ENCODE peak calls at places on chromosomes 1 and 21, in six cellular contexts. S is HCT116, H is thyroid gland, N is K562, U is lower leg skin, G is testis. Y is an unnamed sample.

GRCh38 chr1:110412576-110412975 is 5.1 kb upstream of the LAMTOR5 start:
- DNase-seq in S (peak; percentile 54), H (peak; percentile 74), N (peak; percentile 85), U (peak; percentile 92), G (peak; percentile 90), Y (peak; percentile 86)

GRCh38 chr1:181469829-181470228 is 13.5 kb upstream of the CACNA1E start:
- DNase-seq in S (no peak), H (peak; percentile 35), N (peak; percentile 41), U (no peak), G (peak; percentile 44), Y (no peak)

GRCh38 chr1:229848762-229849677 is 218.0 kb upstream of the GALNT2 start:
- DNase-seq in S (peak; percentile 39), H (no peak), N (peak; percentile 67), U (no peak), G (no peak), Y (peak; percentile 67)

GRCh38 chr1:37714689-37715088 is 22.4 kb downstream of the CDCA8 start:
- DNase-seq in S (no peak), H (no peak), N (no peak), U (peak; percentile 39), G (no peak), Y (no peak)

GRCh38 chr21:8991088-8991907 is 1530.1 kb upstream of the TPTE start:
- DNase-seq in S (no peak), H (no peak), N (peak; percentile 18), U (peak; percentile 78), G (no peak), Y (no peak)

GRCh38 chr1:221672160-221672762 is 69.6 kb downstream of the DUSP10 start:
- DNase-seq in S (no peak), H (no peak), N (no peak), U (no peak), G (no peak), Y (no peak)

GRCh38 chr21:45578811-45579381 is 36.7 kb upstream of the SLC19A1 start:
- DNase-seq in S (no peak), H (no peak), N (no peak), U (peak; percentile 39), G (no peak), Y (no peak)

GRCh38 chr1:161021959-161022332 is 994 bp upstream of the F11R start:
- DNase-seq in S (no peak), H (no peak), N (no peak), U (no peak), G (no peak), Y (peak; percentile 54)

GRCh38 chr1:63641615-63642014 is 48.4 kb downstream of the PGM1 start:
- DNase-seq in S (no peak), H (no peak), N (no peak), U (no peak), G (no peak), Y (no peak)

GRCh38 chr1:160862151-160863061 is at the start of gene CD244:
- DNase-seq in S (no peak), H (peak; percentile 50), N (no peak), U (no peak), G (no peak), Y (peak; percentile 15)

GRCh38 chr21:46585191-46585953 is 19.5 kb downstream of the S100B start:
- DNase-seq in S (no peak), H (no peak), N (no peak), U (no peak), G (no peak), Y (no peak)

GRCh38 chr1:176790771-176791170 is 327.8 kb downstream of the PAPPA2 start:
- DNase-seq in S (no peak), H (no peak), N (no peak), U (no peak), G (no peak), Y (no peak)

GRCh38 chr1:160070243-160071163 is 543 bp upstream of the KCNJ10 start:
- DNase-seq in S (no peak), H (peak; percentile 88), N (peak; percentile 84), U (peak; percentile 95), G (peak; percentile 84), Y (peak; percentile 19)

GRCh38 chr21:39503138-39503762 is 51.5 kb downstream of the SH3BGR start:
- DNase-seq in S (no peak), H (no peak), N (no peak), U (no peak), G (no peak), Y (no peak)

GRCh38 chr1:196063307-196063706 is 544.9 kb downstream of the KCNT2 start:
- DNase-seq in S (peak; percentile 27), H (no peak), N (no peak), U (no peak), G (no peak), Y (no peak)

GRCh38 chr1:48109390-48110009 is 112.3 kb upstream of the TRABD2B start:
- DNase-seq in S (peak; percentile 24), H (peak; percentile 11), N (no peak), U (no peak), G (peak; percentile 35), Y (peak; percentile 57)

DNA sequence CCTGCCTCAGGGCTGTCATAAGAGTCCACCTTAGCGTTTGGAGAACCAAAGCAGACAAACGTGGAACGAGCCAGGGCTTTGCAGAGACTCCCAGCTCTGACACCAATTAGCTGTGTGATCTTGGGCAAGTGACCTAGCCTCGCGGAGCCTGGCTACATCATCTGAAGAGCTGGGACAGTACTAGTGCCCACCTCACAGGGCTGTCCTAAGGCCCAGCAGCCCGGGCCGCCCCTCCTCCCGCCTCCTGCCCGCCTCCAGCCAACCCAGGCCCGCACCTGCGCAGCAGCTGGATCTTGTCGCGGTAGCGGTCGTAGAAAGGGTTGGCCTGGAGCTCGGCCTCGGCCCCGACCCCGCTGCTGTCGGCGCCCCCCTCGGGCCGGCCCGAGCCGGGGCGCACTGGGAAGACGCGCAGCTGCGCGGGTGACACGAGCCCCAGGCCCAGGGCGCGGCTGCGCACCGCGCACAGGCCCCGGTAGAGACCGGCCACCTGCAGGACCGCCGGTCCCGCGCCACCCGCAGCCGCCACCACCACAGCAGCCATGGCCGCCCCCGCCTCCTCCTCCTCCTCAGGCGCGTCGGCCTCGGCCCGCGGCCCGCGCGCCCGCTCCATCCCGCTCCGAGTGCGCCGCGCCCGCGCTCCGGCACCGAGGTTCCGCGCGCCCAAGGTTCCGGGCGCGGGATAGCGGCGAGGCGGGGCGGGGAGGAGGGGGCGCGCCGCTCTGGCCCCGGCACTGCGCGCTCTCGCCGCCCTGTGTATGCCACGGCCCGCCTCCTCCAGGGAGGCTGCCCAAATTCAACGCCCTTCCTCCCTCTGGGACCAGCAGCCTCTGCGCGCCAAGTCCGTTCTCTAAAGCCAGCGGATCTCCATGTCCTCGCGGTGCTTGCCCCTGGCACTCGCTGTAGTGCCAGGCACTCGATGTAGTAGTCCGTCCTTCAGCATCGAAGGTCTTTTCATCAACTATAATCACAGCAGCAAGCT is at the start of gene ATPAF1:
- DNase-seq in S (peak; percentile 48), H (peak; percentile 68), N (peak; percentile 81), U (peak; percentile 92), G (peak; percentile 69), Y (peak; percentile 85)
- TF ChIP-seq POLR2A in S (no peak), H (peak; percentile 50), N (no peak), U (no peak), G (no peak), Y (peak; percentile 72)

GRCh38 chr1:23574265-23574754 is 15.0 kb upstream of the ID3 start:
- DNase-seq in S (no peak), H (no peak), N (no peak), U (no peak), G (no peak), Y (no peak)
- TF ChIP-seq POLR2A in S (no peak), H (no peak), N (no peak), U (no peak), G (no peak), Y (no peak)

GRCh38 chr1:1157033-1157365 is 16.7 kb upstream of the TTLL10 start:
- DNase-seq in S (no peak), H (peak; percentile 12), N (no peak), U (no peak), G (no peak), Y (no peak)

GRCh38 chr1:1157914-1158710 is 15.6 kb upstream of the TTLL10 start:
- DNase-seq in S (no peak), H (peak; percentile 58), N (peak; percentile 83), U (peak; percentile 89), G (peak; percentile 61), Y (peak; percentile 31)

GRCh38 chr1:1155258-1155657 is 18.4 kb upstream of the TTLL10 start:
- DNase-seq in S (no peak), H (no peak), N (no peak), U (no peak), G (no peak), Y (peak; percentile 19)

GRCh38 chr1:1156140-1157032 is 17.3 kb upstream of the TTLL10 start:
- DNase-seq in S (no peak), H (peak; percentile 67), N (no peak), U (no peak), G (no peak), Y (no peak)

DNA sequence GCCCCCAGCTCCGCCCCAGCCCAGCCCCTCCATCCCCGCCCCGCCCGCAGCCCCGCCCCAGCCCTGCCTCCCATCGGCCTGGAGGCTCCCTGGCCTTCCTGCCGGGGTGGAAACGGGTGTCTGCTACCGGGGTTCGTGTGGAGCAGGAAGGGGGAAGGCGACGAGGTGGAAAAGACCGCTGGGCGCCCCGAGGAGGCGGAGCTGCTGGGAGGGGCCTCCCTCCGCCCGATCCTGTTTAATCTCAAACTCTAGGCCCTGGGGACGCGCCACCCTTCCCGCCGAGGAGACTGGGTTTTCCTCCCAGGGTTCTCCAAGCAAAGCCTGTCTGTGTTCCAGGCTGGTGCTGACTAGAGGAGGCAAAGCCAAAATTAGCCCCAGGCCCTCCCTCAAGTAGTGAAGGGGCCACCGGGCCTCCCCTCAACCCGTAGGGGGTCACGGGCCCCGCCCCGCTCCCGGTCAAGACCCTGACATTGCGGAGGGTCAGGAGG is 16.2 kb upstream of the TTLL10 start:
- DNase-seq in S (peak; percentile 71), H (peak; percentile 86), N (peak; percentile 98), U (peak; percentile 97), G (peak; percentile 82), Y (peak; percentile 40)
- TF ChIP-seq POLR2A in S (peak; percentile 24), H (peak; percentile 79), N (peak; percentile 88), U (no peak), G (no peak), Y (peak; percentile 68)

GRCh38 chr1:236155399-236155767 is 13.0 kb downstream of the GPR137B start:
- DNase-seq in S (no peak), H (no peak), N (no peak), U (no peak), G (no peak), Y (no peak)

GRCh38 chr1:236155841-236156503 is 13.6 kb downstream of the GPR137B start:
- DNase-seq in S (no peak), H (no peak), N (no peak), U (no peak), G (no peak), Y (no peak)

GRCh38 chr1:236154671-236155398 is 12.5 kb downstream of the GPR137B start:
- DNase-seq in S (no peak), H (no peak), N (no peak), U (no peak), G (no peak), Y (no peak)

GRCh38 chr1:236158719-236159118 is 16.4 kb downstream of the GPR137B start:
- DNase-seq in S (no peak), H (no peak), N (no peak), U (no peak), G (no peak), Y (no peak)

DNA sequence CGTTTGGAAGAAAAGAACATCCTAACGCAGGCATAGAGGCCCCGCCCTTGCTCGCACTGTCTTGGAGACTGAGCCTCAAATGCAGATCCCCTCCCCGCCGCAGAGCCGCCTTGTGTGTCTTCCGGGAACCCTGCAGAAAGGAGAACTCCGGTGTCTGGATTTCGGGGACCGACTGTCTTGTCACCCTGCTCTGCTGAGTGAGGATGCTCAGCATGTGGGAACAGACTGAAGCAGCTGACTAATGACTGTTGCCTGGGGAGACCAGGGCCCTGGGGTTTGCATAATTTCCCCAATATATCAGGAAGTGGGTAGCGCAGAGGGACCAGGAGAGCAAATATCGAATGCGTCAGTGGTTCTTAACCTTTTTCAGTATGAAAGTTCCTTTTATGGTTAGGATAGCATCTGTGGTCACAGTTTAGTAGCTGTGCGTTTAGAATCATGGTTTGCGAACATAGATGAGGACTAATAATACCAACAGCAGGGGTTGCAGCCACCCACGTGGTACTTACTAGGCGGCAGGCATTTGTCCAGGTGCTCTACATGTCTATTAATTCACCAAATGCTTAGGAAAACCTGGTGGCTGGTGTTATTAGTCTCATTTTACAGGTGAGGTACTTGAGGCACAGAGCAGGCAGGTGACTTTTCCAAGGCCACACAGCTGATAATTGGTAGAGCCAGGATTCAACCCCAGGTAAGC is 14.3 kb downstream of the GPR137B start:
- DNase-seq in S (no peak), H (peak; percentile 13), N (no peak), U (peak; percentile 81), G (no peak), Y (no peak)
- TF ChIP-seq POLR2A in S (no peak), H (no peak), N (no peak), U (no peak), G (no peak), Y (no peak)